ENCODE peak calls at places on chromosomes 16 and 17, in four cellular contexts. F is AG10803, Q is foreskin fibroblast, R is pancreas. T is an unnamed sample.

GRCh38 chr16:84225126-84225525 is 14.7 kb downstream of the KCNG4 start:
- DNase-seq in F (no peak), Q (no peak), R (no peak), T (no peak)

GRCh38 chr16:84907046-84907445 is 87.3 kb downstream of the CRISPLD2 start:
- DNase-seq in F (no peak), Q (no peak), R (no peak), T (no peak)

GRCh38 chr16:14070877-14071575 is at the start of gene MRTFB:
- DNase-seq in F (peak; percentile 43), Q (peak; percentile 41), R (peak; percentile 89), T (no peak)

GRCh38 chr16:55630774-55631173 is 25.0 kb upstream of the SLC6A2 start:
- DNase-seq in F (no peak), Q (no peak), R (no peak), T (no peak)

GRCh38 chr17:78263063-78263735 is 31.8 kb downstream of the TMEM235 start:
- DNase-seq in F (no peak), Q (no peak), R (no peak), T (no peak)

GRCh38 chr16:724188-725040 is 1.8 kb downstream of the CCDC78 start:
- DNase-seq in F (no peak), Q (no peak), R (no peak), T (no peak)

GRCh38 chr17:33523577-33523981 is 230.5 kb upstream of the ASIC2 start:
- DNase-seq in F (peak; percentile 29), Q (peak; percentile 4), R (no peak), T (no peak)

GRCh38 chr16:8505327-8505991 is 84.9 kb downstream of the TMEM114 start:
- DNase-seq in F (no peak), Q (no peak), R (no peak), T (no peak)

GRCh38 chr17:3104322-3104721 is at the start of gene OR1D2:
- DNase-seq in F (no peak), Q (no peak), R (no peak), T (no peak)

GRCh38 chr17:53924530-53925455 is 102.1 kb downstream of the KIF2B start:
- DNase-seq in F (no peak), Q (no peak), R (no peak), T (no peak)

GRCh38 chr16:82085380-82085779 is 50.3 kb downstream of the HSD17B2 start:
- DNase-seq in F (no peak), Q (no peak), R (no peak), T (no peak)

GRCh38 chr17:35684046-35684802 is 47.2 kb upstream of the RASL10B start:
- DNase-seq in F (peak; percentile 70), Q (peak; percentile 18), R (no peak), T (peak; percentile 68)

GRCh38 chr17:17535957-17536356 is 39.8 kb upstream of the RASD1 start:
- DNase-seq in F (peak; percentile 78), Q (peak; percentile 75), R (peak; percentile 90), T (peak; percentile 24)

GRCh38 chr17:7046127-7046724 is 2.3 kb upstream of the SLC16A11 start:
- DNase-seq in F (no peak), Q (no peak), R (peak; percentile 84), T (no peak)

GRCh38 chr17:9472541-9472940 is 103.1 kb downstream of the STX8 start:
- DNase-seq in F (peak; percentile 39), Q (peak; percentile 57), R (no peak), T (no peak)

GRCh38 chr17:29168079-29168758 is 12.0 kb downstream of the MYO18A start:
- DNase-seq in F (no peak), Q (no peak), R (no peak), T (no peak)

GRCh38 chr17:40341808-40342574 is 22.5 kb downstream of the GJD3 start:
- DNase-seq in F (peak; percentile 46), Q (no peak), R (peak; percentile 63), T (no peak)

GRCh38 chr16:31714899-31715504 is 158.6 kb upstream of the ZNF267 start:
- DNase-seq in F (no peak), Q (no peak), R (no peak), T (no peak)

GRCh38 chr16:15708096-15708495 is 58.1 kb downstream of the NDE1 start:
- DNase-seq in F (no peak), Q (no peak), R (no peak), T (no peak)

GRCh38 chr16:84884311-84885023 is 64.7 kb downstream of the CRISPLD2 start:
- DNase-seq in F (no peak), Q (no peak), R (no peak), T (no peak)

GRCh38 chr16:31467858-31468257 is 4.1 kb upstream of the TGFB1I1 start:
- DNase-seq in F (no peak), Q (no peak), R (no peak), T (no peak)

GRCh38 chr17:43854498-43854897 is 7.5 kb downstream of the CD300LG start:
- DNase-seq in F (no peak), Q (no peak), R (no peak), T (no peak)

GRCh38 chr17:42667088-42667951 is 8.2 kb downstream of the TUBG2 start:
- DNase-seq in F (peak; percentile 78), Q (peak; percentile 93), R (peak; percentile 83), T (no peak)

GRCh38 chr17:44865921-44866320 is 18.2 kb downstream of the HIGD1B start:
- DNase-seq in F (peak; percentile 91), Q (peak; percentile 49), R (no peak), T (no peak)

GRCh38 chr16:29987371-29988085 is 7.9 kb downstream of the HIRIP3 start:
- DNase-seq in F (no peak), Q (no peak), R (no peak), T (no peak)

GRCh38 chr17:2050871-2051387 is 4.0 kb upstream of the HIC1 start:
- DNase-seq in F (no peak), Q (no peak), R (no peak), T (no peak)

GRCh38 chr16:51155199-51155607 is 4.1 kb upstream of the SALL1 start:
- DNase-seq in F (peak; percentile 36), Q (no peak), R (no peak), T (no peak)

GRCh38 chr17:2708585-2709172 is 2.9 kb downstream of the CLUH start:
- DNase-seq in F (no peak), Q (no peak), R (peak; percentile 29), T (no peak)

GRCh38 chr16:57374067-57374534 is 1.8 kb downstream of the CX3CL1 start:
- DNase-seq in F (no peak), Q (no peak), R (no peak), T (no peak)

GRCh38 chr16:57379579-57379978 is 7.3 kb downstream of the CX3CL1 start:
- DNase-seq in F (no peak), Q (no peak), R (no peak), T (no peak)

GRCh38 chr16:57380671-57381462 is 8.6 kb downstream of the CX3CL1 start:
- DNase-seq in F (no peak), Q (no peak), R (peak; percentile 40), T (no peak)

GRCh38 chr16:57376313-57376818 is 4.1 kb downstream of the CX3CL1 start:
- DNase-seq in F (no peak), Q (no peak), R (no peak), T (no peak)

DNA sequence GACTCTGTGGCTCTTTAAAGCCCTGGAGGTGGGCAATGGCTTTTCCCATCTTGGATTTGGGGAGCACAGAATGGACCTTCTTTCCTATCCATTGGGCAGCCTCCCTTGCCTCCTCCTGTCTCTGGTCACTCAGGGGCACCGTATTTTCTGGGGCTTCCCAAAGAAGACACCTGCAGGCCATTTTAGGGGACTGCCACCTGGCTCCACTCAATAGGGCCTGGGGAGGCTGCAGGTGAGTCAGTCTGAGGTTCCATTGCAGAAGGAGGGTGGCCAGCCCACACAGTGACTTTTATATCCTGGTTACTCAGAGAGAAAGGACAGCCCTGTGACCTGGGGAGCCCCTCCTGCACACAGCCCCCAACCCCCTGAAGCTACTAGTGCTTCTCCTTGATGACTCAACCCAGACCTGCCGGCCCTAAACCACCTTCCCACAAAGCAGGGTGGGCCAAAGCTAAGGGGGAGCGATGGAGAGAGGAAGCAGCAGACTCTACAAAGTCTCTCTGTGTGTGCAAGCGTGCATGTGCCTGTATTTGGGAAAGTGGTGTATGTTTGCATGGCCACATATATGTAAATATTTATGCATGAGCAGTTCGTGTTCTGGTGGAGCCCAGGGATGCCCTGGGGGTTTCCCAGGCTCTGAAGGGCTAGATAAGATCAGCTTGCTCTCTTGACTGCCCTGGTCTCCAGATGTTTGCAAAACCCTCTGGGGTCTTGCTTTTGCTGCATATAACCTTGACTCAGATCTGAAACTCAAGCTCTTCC is 5.0 kb downstream of the CX3CL1 start:
- DNase-seq in F (no peak), Q (no peak), R (no peak), T (no peak)
- TF ChIP-seq CTCF in F (no peak), Q (no peak), R (no peak), T (no peak)

GRCh38 chr16:3937066-3937875 is 56.8 kb upstream of the CREBBP start:
- DNase-seq in F (no peak), Q (no peak), R (no peak), T (no peak)

GRCh38 chr16:3938843-3939624 is 58.5 kb upstream of the CREBBP start:
- DNase-seq in F (peak; percentile 91), Q (peak; percentile 38), R (peak; percentile 51), T (peak; percentile 88)

GRCh38 chr16:3934491-3935185 is 54.1 kb upstream of the CREBBP start:
- DNase-seq in F (no peak), Q (no peak), R (no peak), T (no peak)

GRCh38 chr16:3935921-3936320 is 55.4 kb upstream of the CREBBP start:
- DNase-seq in F (no peak), Q (no peak), R (no peak), T (no peak)

DNA sequence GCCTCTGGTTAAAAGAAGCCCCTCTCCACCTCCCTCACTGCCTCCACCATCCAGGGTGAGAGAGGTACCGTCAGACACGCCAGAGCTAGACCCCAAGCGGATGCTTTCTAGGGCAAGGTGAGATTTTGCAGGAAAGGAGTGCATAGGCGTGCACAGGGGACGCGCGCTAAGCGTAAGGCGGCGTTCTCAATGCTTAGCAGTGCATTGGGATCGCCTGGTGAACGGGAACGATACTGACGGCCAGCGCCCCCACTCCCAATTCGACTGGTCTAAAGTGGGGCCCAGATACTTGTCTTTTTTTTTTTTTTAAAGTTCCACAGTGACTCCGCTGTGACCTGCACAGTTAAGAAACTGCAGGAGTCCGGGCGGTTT is 57.9 kb upstream of the CREBBP start:
- DNase-seq in F (no peak), Q (no peak), R (no peak), T (no peak)
- H3K4me3 ChIP-seq in F (peak overlapping the region; percentile 54), Q (peak overlapping the region; percentile 45), R (peak overlapping the region; percentile 49), T (peak overlapping the region; percentile 26)

GRCh38 chr17:14360851-14361250 is 60.0 kb downstream of the HS3ST3B1 start:
- DNase-seq in F (no peak), Q (no peak), R (no peak), T (no peak)

GRCh38 chr17:14361945-14362508 is 61.1 kb downstream of the HS3ST3B1 start:
- DNase-seq in F (no peak), Q (no peak), R (no peak), T (no peak)

GRCh38 chr17:14356043-14356637 is 55.3 kb downstream of the HS3ST3B1 start:
- DNase-seq in F (no peak), Q (no peak), R (no peak), T (no peak)

GRCh38 chr17:14361470-14361869 is 60.6 kb downstream of the HS3ST3B1 start:
- DNase-seq in F (no peak), Q (no peak), R (no peak), T (no peak)

GRCh38 chr17:14359251-14359939 is 58.5 kb downstream of the HS3ST3B1 start:
- DNase-seq in F (no peak), Q (no peak), R (no peak), T (no peak)
- TF ChIP-seq CTCF in F (no peak), Q (no peak), R (no peak), T (no peak)

DNA sequence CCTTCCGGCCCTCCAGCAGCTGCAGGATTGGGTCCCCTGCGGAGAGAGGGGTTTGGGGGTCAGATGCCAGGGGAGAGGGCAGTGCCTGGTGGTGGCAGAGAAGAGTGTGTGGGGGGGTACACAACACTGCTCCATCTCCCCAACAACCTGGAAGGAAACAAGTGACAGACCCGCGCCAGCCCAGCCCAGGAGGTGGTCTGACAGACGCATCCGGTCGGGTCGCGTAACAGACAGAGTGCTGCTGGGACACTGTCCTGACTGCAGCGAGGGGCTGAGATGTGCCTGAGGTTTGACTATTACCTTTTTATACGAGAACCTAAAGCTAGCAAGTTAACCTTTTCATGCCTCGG is 16.2 kb downstream of the UNC13D start:
- DNase-seq in F (no peak), Q (no peak), R (no peak), T (no peak)
- H3K4me3 ChIP-seq in F (no peak overlapping the region), Q (no peak overlapping the region), R (no peak overlapping the region), T (no peak overlapping the region)